ENCODE peak calls at places on chromosome 7, in ten cellular contexts. One of them, this sample, is unnamed. For H3K4me1, the result is how much of the 10 kb centered on the place peaks cover.

GRCh38 chr7:47534322-47535032 is 47.4 kb downstream of the TNS3 start:
- DNase-seq in transverse colon: no peak
- DNase-seq in esophagus squamous epithelium: no peak
- DNase-seq in testis: no peak
- DNase-seq in sigmoid colon: no peak
- DNase-seq in K562: peak
- DNase-seq in IMR-90: no peak
- DNase-seq in right lobe of liver: no peak
- DNase-seq in suprapubic skin: no peak
- DNase-seq in HCT116: no peak
- DNase-seq in this sample: no peak

GRCh38 chr7:119219663-119220062 is 995.2 kb downstream of the ANKRD7 start:
- DNase-seq in transverse colon: no peak
- DNase-seq in esophagus squamous epithelium: no peak
- DNase-seq in testis: no peak
- DNase-seq in sigmoid colon: no peak
- DNase-seq in K562: no peak
- DNase-seq in IMR-90: no peak
- DNase-seq in right lobe of liver: no peak
- DNase-seq in suprapubic skin: no peak
- DNase-seq in HCT116: no peak
- DNase-seq in this sample: no peak

GRCh38 chr7:98880485-98880884 is 2.2 kb downstream of the TRRAP start:
- DNase-seq in transverse colon: no peak
- DNase-seq in esophagus squamous epithelium: no peak
- DNase-seq in testis: no peak
- DNase-seq in sigmoid colon: no peak
- DNase-seq in K562: no peak
- DNase-seq in IMR-90: no peak
- DNase-seq in right lobe of liver: no peak
- DNase-seq in suprapubic skin: no peak
- DNase-seq in HCT116: no peak
- DNase-seq in this sample: no peak

GRCh38 chr7:118803-119376 is 73.5 kb upstream of the FAM20C start:
- DNase-seq in transverse colon: no peak
- DNase-seq in esophagus squamous epithelium: no peak
- DNase-seq in testis: no peak
- DNase-seq in sigmoid colon: peak
- DNase-seq in K562: no peak
- DNase-seq in IMR-90: no peak
- DNase-seq in right lobe of liver: no peak
- DNase-seq in suprapubic skin: no peak
- DNase-seq in HCT116: no peak
- DNase-seq in this sample: peak

GRCh38 chr7:42155836-42156540 is 81.0 kb downstream of the GLI3 start:
- DNase-seq in transverse colon: no peak
- DNase-seq in esophagus squamous epithelium: no peak
- DNase-seq in testis: no peak
- DNase-seq in sigmoid colon: no peak
- DNase-seq in K562: no peak
- DNase-seq in IMR-90: peak
- DNase-seq in right lobe of liver: no peak
- DNase-seq in suprapubic skin: no peak
- DNase-seq in HCT116: no peak
- DNase-seq in this sample: no peak

GRCh38 chr7:11702938-11703337 is 129.1 kb downstream of the THSD7A start:
- DNase-seq in transverse colon: no peak
- DNase-seq in esophagus squamous epithelium: no peak
- DNase-seq in testis: peak
- DNase-seq in sigmoid colon: no peak
- DNase-seq in K562: no peak
- DNase-seq in IMR-90: no peak
- DNase-seq in right lobe of liver: no peak
- DNase-seq in suprapubic skin: no peak
- DNase-seq in HCT116: no peak
- DNase-seq in this sample: no peak

GRCh38 chr7:101819183-101819582 is 1.8 kb downstream of the CUX1 start:
- DNase-seq in transverse colon: no peak
- DNase-seq in esophagus squamous epithelium: no peak
- DNase-seq in testis: no peak
- DNase-seq in sigmoid colon: peak
- DNase-seq in K562: no peak
- DNase-seq in IMR-90: no peak
- DNase-seq in right lobe of liver: peak
- DNase-seq in suprapubic skin: no peak
- DNase-seq in HCT116: no peak
- DNase-seq in this sample: no peak

GRCh38 chr7:139680676-139681462 is 96.9 kb downstream of the HIPK2 start:
- DNase-seq in transverse colon: no peak
- DNase-seq in esophagus squamous epithelium: no peak
- DNase-seq in testis: no peak
- DNase-seq in sigmoid colon: no peak
- DNase-seq in K562: peak
- DNase-seq in IMR-90: peak
- DNase-seq in right lobe of liver: no peak
- DNase-seq in suprapubic skin: no peak
- DNase-seq in HCT116: peak
- DNase-seq in this sample: no peak

GRCh38 chr7:133754718-133755117 is 372.4 kb upstream of the LRGUK start:
- DNase-seq in transverse colon: no peak
- DNase-seq in esophagus squamous epithelium: no peak
- DNase-seq in testis: no peak
- DNase-seq in sigmoid colon: no peak
- DNase-seq in K562: no peak
- DNase-seq in IMR-90: peak
- DNase-seq in right lobe of liver: no peak
- DNase-seq in suprapubic skin: no peak
- DNase-seq in HCT116: no peak
- DNase-seq in this sample: no peak

GRCh38 chr7:93011351-93012294 is 106.2 kb downstream of the SAMD9 start:
- DNase-seq in transverse colon: no peak
- DNase-seq in esophagus squamous epithelium: no peak
- DNase-seq in testis: no peak
- DNase-seq in sigmoid colon: no peak
- DNase-seq in K562: no peak
- DNase-seq in IMR-90: peak
- DNase-seq in right lobe of liver: no peak
- DNase-seq in suprapubic skin: no peak
- DNase-seq in HCT116: no peak
- DNase-seq in this sample: no peak

GRCh38 chr7:22173884-22174573 is 182.9 kb downstream of the RAPGEF5 start:
- DNase-seq in transverse colon: no peak
- DNase-seq in esophagus squamous epithelium: no peak
- DNase-seq in testis: no peak
- DNase-seq in sigmoid colon: no peak
- DNase-seq in K562: peak
- DNase-seq in IMR-90: no peak
- DNase-seq in right lobe of liver: no peak
- DNase-seq in suprapubic skin: no peak
- DNase-seq in HCT116: no peak
- DNase-seq in this sample: no peak

GRCh38 chr7:22782616-22783232 is 39.9 kb downstream of the TOMM7 start:
- DNase-seq in transverse colon: peak
- DNase-seq in esophagus squamous epithelium: no peak
- DNase-seq in testis: peak
- DNase-seq in sigmoid colon: peak
- DNase-seq in K562: peak
- DNase-seq in IMR-90: peak
- DNase-seq in right lobe of liver: peak
- DNase-seq in suprapubic skin: no peak
- DNase-seq in HCT116: peak
- DNase-seq in this sample: peak

GRCh38 chr7:149790146-149790548 is 16.8 kb upstream of the ZNF467 start:
- DNase-seq in transverse colon: peak
- DNase-seq in esophagus squamous epithelium: no peak
- DNase-seq in testis: peak
- DNase-seq in sigmoid colon: no peak
- DNase-seq in K562: peak
- DNase-seq in IMR-90: no peak
- DNase-seq in right lobe of liver: no peak
- DNase-seq in suprapubic skin: no peak
- DNase-seq in HCT116: no peak
- DNase-seq in this sample: no peak

GRCh38 chr7:149792220-149792595 is 18.8 kb upstream of the ZNF467 start:
- DNase-seq in transverse colon: no peak
- DNase-seq in esophagus squamous epithelium: no peak
- DNase-seq in testis: no peak
- DNase-seq in sigmoid colon: no peak
- DNase-seq in K562: no peak
- DNase-seq in IMR-90: no peak
- DNase-seq in right lobe of liver: no peak
- DNase-seq in suprapubic skin: no peak
- DNase-seq in HCT116: no peak
- DNase-seq in this sample: no peak

GRCh38 chr7:149789101-149789500 is 15.7 kb upstream of the ZNF467 start:
- DNase-seq in transverse colon: no peak
- DNase-seq in esophagus squamous epithelium: no peak
- DNase-seq in testis: no peak
- DNase-seq in sigmoid colon: no peak
- DNase-seq in K562: no peak
- DNase-seq in IMR-90: no peak
- DNase-seq in right lobe of liver: no peak
- DNase-seq in suprapubic skin: no peak
- DNase-seq in HCT116: no peak
- DNase-seq in this sample: no peak

GRCh38 chr7:149791411-149792219 is 18.2 kb upstream of the ZNF467 start:
- DNase-seq in transverse colon: no peak
- DNase-seq in esophagus squamous epithelium: no peak
- DNase-seq in testis: no peak
- DNase-seq in sigmoid colon: no peak
- DNase-seq in K562: no peak
- DNase-seq in IMR-90: no peak
- DNase-seq in right lobe of liver: no peak
- DNase-seq in suprapubic skin: no peak
- DNase-seq in HCT116: no peak
- DNase-seq in this sample: no peak

DNA sequence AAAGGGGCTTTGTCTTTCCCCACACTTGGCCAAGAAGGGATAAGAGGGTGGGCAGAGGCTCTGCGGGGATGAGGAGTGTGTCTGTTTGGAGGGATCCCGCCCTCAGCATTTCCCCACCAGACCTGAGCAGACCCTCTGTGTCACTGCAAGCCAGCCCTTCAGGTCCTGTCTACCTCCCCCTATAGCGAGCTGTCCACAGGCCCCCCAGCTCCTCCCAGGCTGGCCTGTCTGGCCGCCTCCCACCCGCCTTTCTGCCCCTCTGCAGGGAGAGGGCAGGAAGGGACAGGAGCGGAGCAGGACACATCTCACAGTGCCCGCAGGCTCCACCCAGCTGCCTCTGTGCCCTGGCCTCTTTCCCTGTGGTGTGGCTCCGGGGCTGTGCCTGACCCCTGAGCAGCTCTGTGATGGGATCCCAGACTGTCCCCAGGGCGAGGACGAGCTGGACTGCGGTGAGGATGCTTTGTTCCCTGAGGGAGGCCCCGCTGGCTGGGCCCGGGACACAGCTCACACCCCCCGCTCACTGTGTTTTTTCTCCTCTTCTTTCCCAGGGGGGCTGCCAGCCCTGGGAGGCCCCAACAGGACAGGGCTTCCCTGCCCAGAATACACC is 17.5 kb upstream of the ZNF467 start:
- DNase-seq in transverse colon: no peak
- DNase-seq in esophagus squamous epithelium: no peak
- DNase-seq in testis: no peak
- DNase-seq in sigmoid colon: no peak
- DNase-seq in K562: no peak
- DNase-seq in IMR-90: no peak
- DNase-seq in right lobe of liver: no peak
- DNase-seq in suprapubic skin: no peak
- DNase-seq in HCT116: no peak
- DNase-seq in this sample: no peak
- TF ChIP-seq POLR2A in transverse colon: no peak
- TF ChIP-seq POLR2A in esophagus squamous epithelium: no peak
- TF ChIP-seq POLR2A in testis: no peak
- TF ChIP-seq POLR2A in sigmoid colon: no peak
- TF ChIP-seq POLR2A in K562: no peak
- TF ChIP-seq POLR2A in IMR-90: no peak
- TF ChIP-seq POLR2A in right lobe of liver: no peak
- TF ChIP-seq POLR2A in suprapubic skin: no peak
- TF ChIP-seq POLR2A in HCT116: no peak
- TF ChIP-seq POLR2A in this sample: no peak

GRCh38 chr7:129612112-129613015 is 844 bp downstream of the NRF1 start:
- DNase-seq in transverse colon: peak
- DNase-seq in esophagus squamous epithelium: no peak
- DNase-seq in testis: peak
- DNase-seq in sigmoid colon: peak
- DNase-seq in K562: no peak
- DNase-seq in IMR-90: peak
- DNase-seq in right lobe of liver: peak
- DNase-seq in suprapubic skin: peak
- DNase-seq in HCT116: no peak
- DNase-seq in this sample: peak
- H3K4me1 ChIP-seq in transverse colon: under half
- H3K4me1 ChIP-seq in esophagus squamous epithelium: half or more
- H3K4me1 ChIP-seq in testis: under half
- H3K4me1 ChIP-seq in sigmoid colon: half or more
- H3K4me1 ChIP-seq in K562: under half
- H3K4me1 ChIP-seq in IMR-90: under half
- H3K4me1 ChIP-seq in right lobe of liver: under half
- H3K4me1 ChIP-seq in suprapubic skin: under half
- H3K4me1 ChIP-seq in HCT116: under half
- H3K4me1 ChIP-seq in this sample: under half

GRCh38 chr7:4226166-4226857 is 455.8 kb upstream of the FOXK1 start:
- DNase-seq in transverse colon: no peak
- DNase-seq in esophagus squamous epithelium: no peak
- DNase-seq in testis: no peak
- DNase-seq in sigmoid colon: no peak
- DNase-seq in K562: no peak
- DNase-seq in IMR-90: no peak
- DNase-seq in right lobe of liver: no peak
- DNase-seq in suprapubic skin: no peak
- DNase-seq in HCT116: peak
- DNase-seq in this sample: no peak
- TF ChIP-seq CTCF in transverse colon: no peak
- TF ChIP-seq CTCF in esophagus squamous epithelium: no peak
- TF ChIP-seq CTCF in testis: no peak
- TF ChIP-seq CTCF in sigmoid colon: no peak
- TF ChIP-seq CTCF in K562: peak
- TF ChIP-seq CTCF in IMR-90: no peak
- TF ChIP-seq CTCF in right lobe of liver: no peak
- TF ChIP-seq CTCF in suprapubic skin: no peak
- TF ChIP-seq CTCF in HCT116: peak
- TF ChIP-seq CTCF in this sample: no peak

DNA sequence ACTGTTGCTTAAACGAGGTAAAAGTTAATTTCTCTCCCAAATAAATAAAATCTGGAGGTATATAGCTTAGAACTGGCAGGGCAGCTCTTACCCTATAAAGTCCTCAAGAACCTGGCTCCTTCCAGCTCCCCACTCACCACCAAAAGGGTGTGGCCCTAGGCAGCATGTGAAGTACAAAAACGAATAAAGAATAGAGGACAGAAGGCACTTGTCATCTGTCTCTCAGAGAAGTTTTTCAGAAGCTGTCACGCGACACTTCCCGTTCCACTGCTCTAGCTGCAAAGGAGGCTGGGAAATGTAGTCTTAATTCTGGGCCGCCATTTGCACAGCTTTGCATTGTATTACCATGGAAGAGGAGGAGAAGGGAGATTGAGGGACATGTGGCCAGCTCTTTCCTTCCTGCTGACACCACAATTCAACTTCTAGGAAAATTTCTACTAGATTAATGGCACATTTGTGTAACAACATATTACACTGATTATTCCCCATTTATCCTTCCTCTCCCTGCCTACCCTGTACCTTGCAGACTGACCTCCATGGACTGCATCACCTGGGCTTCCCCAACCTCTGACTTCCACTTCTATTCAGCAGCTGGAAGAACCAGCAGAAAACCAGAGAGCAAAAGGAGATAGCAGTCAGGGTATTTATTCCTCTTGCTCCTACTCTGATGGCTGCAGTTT is 62.2 kb downstream of the CCDC71L start:
- DNase-seq in transverse colon: peak
- DNase-seq in esophagus squamous epithelium: peak
- DNase-seq in testis: peak
- DNase-seq in sigmoid colon: peak
- DNase-seq in K562: peak
- DNase-seq in IMR-90: peak
- DNase-seq in right lobe of liver: peak
- DNase-seq in suprapubic skin: peak
- DNase-seq in HCT116: peak
- DNase-seq in this sample: peak
- TF ChIP-seq POLR2A in transverse colon: no peak
- TF ChIP-seq POLR2A in esophagus squamous epithelium: no peak
- TF ChIP-seq POLR2A in testis: no peak
- TF ChIP-seq POLR2A in sigmoid colon: no peak
- TF ChIP-seq POLR2A in K562: no peak
- TF ChIP-seq POLR2A in IMR-90: no peak
- TF ChIP-seq POLR2A in right lobe of liver: peak
- TF ChIP-seq POLR2A in suprapubic skin: no peak
- TF ChIP-seq POLR2A in HCT116: peak
- TF ChIP-seq POLR2A in this sample: no peak

This sample was measured in Peyer's patch.